ENCODE peak calls at places on chromosomes 12 and 14, in seven cellular contexts. One of them, this sample, is unnamed.

GRCh38 chr14:95516554-95517209 is at the start of gene SYNE3:
- DNase-seq in neural progenitor cell: peak
- DNase-seq in GM23248: peak
- DNase-seq in mesendoderm: no peak
- DNase-seq in astrocyte: no peak
- DNase-seq in fibroblast of lung: no peak
- DNase-seq in PC-3: peak
- DNase-seq in this sample: peak

GRCh38 chr14:93734086-93734822 is 54.0 kb downstream of the PRIMA1 start:
- DNase-seq in mesendoderm: peak
- DNase-seq in astrocyte: no peak
- DNase-seq in fibroblast of lung: no peak
- DNase-seq in PC-3: no peak
- DNase-seq in GM23248: no peak
- DNase-seq in neural progenitor cell: peak
- DNase-seq in this sample: peak

GRCh38 chr12:122021193-122021821 is 377 bp upstream of the BCL7A start:
- DNase-seq in fibroblast of lung: no peak
- DNase-seq in astrocyte: no peak
- DNase-seq in neural progenitor cell: peak
- DNase-seq in mesendoderm: peak
- DNase-seq in PC-3: peak
- DNase-seq in GM23248: peak
- DNase-seq in this sample: peak

GRCh38 chr14:101914083-101914482 is 50.3 kb upstream of the DYNC1H1 start:
- DNase-seq in PC-3: no peak
- DNase-seq in GM23248: no peak
- DNase-seq in mesendoderm: no peak
- DNase-seq in fibroblast of lung: no peak
- DNase-seq in astrocyte: no peak
- DNase-seq in neural progenitor cell: no peak
- DNase-seq in this sample: no peak

GRCh38 chr12:125882141-125882540 is 816.9 kb downstream of the AACS start:
- DNase-seq in neural progenitor cell: peak
- DNase-seq in GM23248: no peak
- DNase-seq in astrocyte: peak
- DNase-seq in PC-3: no peak
- DNase-seq in fibroblast of lung: no peak
- DNase-seq in mesendoderm: peak
- DNase-seq in this sample: no peak

GRCh38 chr12:89634508-89634907 is 74.1 kb downstream of the ATP2B1 start:
- DNase-seq in neural progenitor cell: no peak
- DNase-seq in GM23248: no peak
- DNase-seq in PC-3: no peak
- DNase-seq in mesendoderm: no peak
- DNase-seq in fibroblast of lung: no peak
- DNase-seq in astrocyte: no peak
- DNase-seq in this sample: no peak

GRCh38 chr12:57377103-57377840 is 53.6 kb downstream of the R3HDM2 start:
- DNase-seq in fibroblast of lung: no peak
- DNase-seq in astrocyte: no peak
- DNase-seq in GM23248: no peak
- DNase-seq in mesendoderm: peak
- DNase-seq in PC-3: peak
- DNase-seq in neural progenitor cell: no peak
- DNase-seq in this sample: no peak

GRCh38 chr14:56659964-56660551 is 80.5 kb downstream of the TMEM260 start:
- DNase-seq in GM23248: peak
- DNase-seq in neural progenitor cell: peak
- DNase-seq in PC-3: peak
- DNase-seq in astrocyte: peak
- DNase-seq in mesendoderm: peak
- DNase-seq in fibroblast of lung: peak
- DNase-seq in this sample: no peak

GRCh38 chr14:101129750-101130149 is 226.2 kb upstream of the RTL1 start:
- DNase-seq in astrocyte: no peak
- DNase-seq in mesendoderm: no peak
- DNase-seq in fibroblast of lung: no peak
- DNase-seq in GM23248: no peak
- DNase-seq in neural progenitor cell: no peak
- DNase-seq in PC-3: no peak
- DNase-seq in this sample: no peak

GRCh38 chr12:128258866-128259555 is 8.0 kb upstream of the TMEM132C start:
- DNase-seq in fibroblast of lung: no peak
- DNase-seq in neural progenitor cell: peak
- DNase-seq in PC-3: peak
- DNase-seq in GM23248: no peak
- DNase-seq in astrocyte: no peak
- DNase-seq in mesendoderm: peak
- DNase-seq in this sample: no peak

GRCh38 chr14:61466249-61466904 is 145.0 kb downstream of the PRKCH start:
- DNase-seq in GM23248: peak
- DNase-seq in mesendoderm: peak
- DNase-seq in astrocyte: peak
- DNase-seq in PC-3: peak
- DNase-seq in fibroblast of lung: peak
- DNase-seq in neural progenitor cell: peak
- DNase-seq in this sample: peak

GRCh38 chr12:31236998-31237637 is 88.8 kb downstream of the SINHCAF start:
- DNase-seq in fibroblast of lung: no peak
- DNase-seq in PC-3: no peak
- DNase-seq in astrocyte: no peak
- DNase-seq in mesendoderm: no peak
- DNase-seq in neural progenitor cell: no peak
- DNase-seq in GM23248: no peak
- DNase-seq in this sample: peak

GRCh38 chr12:31234053-31234835 is 91.7 kb downstream of the SINHCAF start:
- DNase-seq in neural progenitor cell: no peak
- DNase-seq in astrocyte: no peak
- DNase-seq in mesendoderm: no peak
- DNase-seq in PC-3: no peak
- DNase-seq in GM23248: no peak
- DNase-seq in fibroblast of lung: no peak
- DNase-seq in this sample: peak

GRCh38 chr12:31234955-31235867 is 90.7 kb downstream of the SINHCAF start:
- DNase-seq in neural progenitor cell: peak
- DNase-seq in fibroblast of lung: peak
- DNase-seq in GM23248: peak
- DNase-seq in astrocyte: peak
- DNase-seq in mesendoderm: peak
- DNase-seq in PC-3: peak
- DNase-seq in this sample: peak

GRCh38 chr12:31235868-31236395 is 90.0 kb downstream of the SINHCAF start:
- DNase-seq in GM23248: no peak
- DNase-seq in mesendoderm: no peak
- DNase-seq in astrocyte: no peak
- DNase-seq in fibroblast of lung: no peak
- DNase-seq in PC-3: no peak
- DNase-seq in neural progenitor cell: no peak
- DNase-seq in this sample: peak

DNA sequence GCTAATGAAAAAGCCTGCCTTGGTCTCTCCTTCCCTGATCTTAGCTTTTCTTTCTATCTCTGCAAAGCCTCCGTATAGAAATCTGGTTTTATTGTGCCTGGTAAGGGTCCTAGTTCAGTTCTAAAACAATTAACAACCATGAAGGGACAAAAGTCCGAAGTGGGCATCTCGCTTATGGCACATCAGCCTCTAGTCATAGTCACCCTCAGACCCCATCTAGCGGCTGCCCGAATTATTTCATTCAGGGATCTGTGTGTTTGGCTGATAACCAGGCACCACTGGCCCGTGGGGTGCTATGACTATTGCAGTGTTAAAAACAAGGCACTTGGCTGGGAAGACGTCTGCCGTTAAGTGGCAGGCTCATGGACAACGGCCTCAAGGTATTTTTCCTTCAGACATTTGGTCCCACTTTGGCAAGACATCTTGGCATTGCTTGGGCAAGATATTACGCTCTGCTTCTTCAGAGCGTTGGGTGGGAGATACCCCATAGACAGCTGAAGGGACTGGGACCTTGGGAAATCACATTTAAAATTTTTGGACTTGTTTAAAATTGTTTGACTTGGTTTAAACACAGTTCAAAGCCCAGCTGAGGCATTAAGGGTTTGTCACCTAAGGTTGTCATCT is 87.1 kb downstream of the SINHCAF start:
- DNase-seq in astrocyte: peak
- DNase-seq in PC-3: peak
- DNase-seq in fibroblast of lung: peak
- DNase-seq in neural progenitor cell: peak
- DNase-seq in GM23248: peak
- DNase-seq in mesendoderm: peak
- DNase-seq in this sample: peak
- H3K4me3 ChIP-seq in astrocyte: no peak
- H3K4me3 ChIP-seq in PC-3: peak
- H3K4me3 ChIP-seq in fibroblast of lung: peak
- H3K4me3 ChIP-seq in neural progenitor cell: no peak
- H3K4me3 ChIP-seq in GM23248: peak
- H3K4me3 ChIP-seq in mesendoderm: no peak
- H3K4me3 ChIP-seq in this sample: no peak

GRCh38 chr12:91309450-91309849 is 126.8 kb upstream of the DCN start:
- DNase-seq in GM23248: no peak
- DNase-seq in astrocyte: no peak
- DNase-seq in PC-3: no peak
- DNase-seq in neural progenitor cell: no peak
- DNase-seq in fibroblast of lung: no peak
- DNase-seq in mesendoderm: no peak
- DNase-seq in this sample: no peak

GRCh38 chr12:91311081-91311480 is 128.5 kb upstream of the DCN start:
- DNase-seq in neural progenitor cell: no peak
- DNase-seq in astrocyte: no peak
- DNase-seq in GM23248: no peak
- DNase-seq in fibroblast of lung: no peak
- DNase-seq in PC-3: no peak
- DNase-seq in mesendoderm: no peak
- DNase-seq in this sample: no peak

GRCh38 chr12:91307957-91308705 is 125.5 kb upstream of the DCN start:
- DNase-seq in fibroblast of lung: no peak
- DNase-seq in neural progenitor cell: peak
- DNase-seq in mesendoderm: no peak
- DNase-seq in astrocyte: no peak
- DNase-seq in GM23248: no peak
- DNase-seq in PC-3: no peak
- DNase-seq in this sample: no peak
- H3K9ac ChIP-seq in fibroblast of lung: no peak
- H3K9ac ChIP-seq in neural progenitor cell: no peak
- H3K9ac ChIP-seq in mesendoderm: no peak
- H3K9ac ChIP-seq in astrocyte: no peak
- H3K9ac ChIP-seq in GM23248: no peak
- H3K9ac ChIP-seq in PC-3: no peak
- H3K9ac ChIP-seq in this sample: no peak

DNA sequence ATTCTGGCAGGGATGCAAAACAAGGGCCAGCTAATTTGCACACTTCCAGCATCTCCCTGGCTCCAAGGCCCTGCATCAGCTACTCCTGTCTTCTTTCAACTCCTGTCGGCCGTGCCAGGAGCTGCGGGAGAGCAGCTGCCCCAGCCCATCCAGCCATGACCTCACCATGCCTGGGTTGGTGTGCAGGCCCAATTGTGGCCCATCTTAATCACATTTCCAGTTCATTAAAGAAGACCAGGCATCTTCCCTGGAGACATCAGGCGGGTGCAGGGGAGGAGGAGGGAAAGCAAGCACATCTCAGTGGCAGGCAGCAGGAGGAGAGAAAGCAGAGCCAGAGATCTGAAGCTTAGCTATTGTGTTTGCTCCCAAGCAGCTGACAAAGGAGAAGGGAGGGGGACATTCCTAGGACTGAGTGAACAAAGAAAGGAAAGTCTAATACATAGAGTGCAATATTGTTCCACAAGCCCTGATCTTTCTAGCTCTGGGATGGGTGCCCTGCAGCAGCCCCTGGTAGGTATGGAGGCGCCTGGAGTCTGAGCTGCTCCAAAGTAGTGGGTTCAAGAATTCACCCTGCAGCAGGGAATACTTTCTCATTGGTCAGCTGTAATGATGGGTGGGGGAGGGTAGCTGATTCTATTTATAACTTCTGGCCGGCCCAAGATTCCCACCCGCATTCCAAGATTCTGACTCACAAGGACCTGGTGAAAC is 40.1 kb downstream of the VWF start:
- DNase-seq in astrocyte: peak
- DNase-seq in GM23248: peak
- DNase-seq in PC-3: peak
- DNase-seq in mesendoderm: peak
- DNase-seq in neural progenitor cell: peak
- DNase-seq in fibroblast of lung: peak
- DNase-seq in this sample: no peak
- H3K4me3 ChIP-seq in astrocyte: no peak
- H3K4me3 ChIP-seq in GM23248: no peak
- H3K4me3 ChIP-seq in PC-3: no peak
- H3K4me3 ChIP-seq in mesendoderm: no peak
- H3K4me3 ChIP-seq in neural progenitor cell: peak
- H3K4me3 ChIP-seq in fibroblast of lung: no peak
- H3K4me3 ChIP-seq in this sample: no peak

DNA sequence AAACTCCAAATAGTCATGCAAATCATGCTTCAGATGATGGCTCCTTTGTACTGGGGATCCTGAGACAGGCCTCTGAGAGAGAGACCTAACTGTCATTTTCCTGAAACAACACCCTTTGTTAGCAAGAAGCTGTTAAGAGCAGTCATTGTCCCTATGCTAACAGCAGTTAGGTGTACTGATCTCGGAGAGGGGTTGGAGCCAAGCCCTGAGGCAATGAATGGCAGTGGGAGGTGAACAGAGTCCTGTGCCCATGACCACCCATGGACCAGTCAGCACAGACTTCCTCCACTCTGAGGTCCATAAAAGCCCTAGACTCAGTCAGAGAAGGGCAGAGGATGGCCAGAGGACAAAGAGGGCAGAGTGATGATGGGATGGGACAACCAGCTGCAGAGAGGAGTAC is 747.6 kb upstream of the LRFN5 start:
- DNase-seq in GM23248: no peak
- DNase-seq in neural progenitor cell: no peak
- DNase-seq in fibroblast of lung: no peak
- DNase-seq in astrocyte: no peak
- DNase-seq in mesendoderm: peak
- DNase-seq in PC-3: no peak
- DNase-seq in this sample: no peak
- H3K9ac ChIP-seq in GM23248: no peak
- H3K9ac ChIP-seq in neural progenitor cell: no peak
- H3K9ac ChIP-seq in fibroblast of lung: no peak
- H3K9ac ChIP-seq in astrocyte: no peak
- H3K9ac ChIP-seq in mesendoderm: no peak
- H3K9ac ChIP-seq in PC-3: no peak
- H3K9ac ChIP-seq in this sample: no peak

DNA sequence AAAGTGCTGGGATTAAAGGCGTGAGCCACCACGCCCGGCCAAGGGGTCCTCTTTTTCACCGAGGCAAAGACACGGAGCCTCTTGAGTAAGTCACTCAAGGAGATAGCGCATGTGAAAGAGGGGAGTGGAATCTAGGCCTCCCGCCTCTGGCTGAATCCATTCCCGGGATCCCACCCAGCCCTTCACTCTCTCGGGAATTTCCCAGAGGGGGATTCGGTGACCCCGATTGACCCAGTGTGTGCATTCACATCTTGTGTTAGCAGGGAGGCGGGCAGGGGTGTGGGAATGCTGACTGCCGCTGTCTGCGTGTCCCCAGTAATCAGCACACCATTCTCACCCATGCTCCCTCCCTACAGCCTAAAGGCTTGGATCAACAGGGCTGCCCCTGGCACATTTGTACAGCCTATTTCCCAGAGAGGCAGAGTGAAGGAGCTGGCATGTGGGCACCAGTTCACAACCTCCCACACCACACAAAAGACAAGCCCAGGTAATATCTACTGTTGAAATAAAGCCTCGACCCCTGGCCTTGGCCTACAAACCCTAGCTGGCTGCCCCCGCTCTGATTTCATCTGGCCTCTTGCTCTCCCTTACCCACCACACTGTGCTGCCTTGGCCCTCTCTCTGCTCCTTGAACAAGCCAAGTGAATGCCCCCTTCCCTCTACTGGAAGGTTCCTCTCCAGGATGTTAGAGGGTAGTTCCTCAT is 1.3 kb upstream of the LTBP2 start:
- DNase-seq in neural progenitor cell: peak
- DNase-seq in fibroblast of lung: no peak
- DNase-seq in astrocyte: no peak
- DNase-seq in GM23248: no peak
- DNase-seq in PC-3: no peak
- DNase-seq in mesendoderm: no peak
- DNase-seq in this sample: no peak
- H3K4me3 ChIP-seq in neural progenitor cell: no peak
- H3K4me3 ChIP-seq in fibroblast of lung: no peak
- H3K4me3 ChIP-seq in astrocyte: no peak
- H3K4me3 ChIP-seq in GM23248: peak
- H3K4me3 ChIP-seq in PC-3: no peak
- H3K4me3 ChIP-seq in mesendoderm: no peak
- H3K4me3 ChIP-seq in this sample: no peak

This sample was measured in colonic mucosa.